ENCODE peak calls at places on chromosome 18, in six cellular contexts. One of them, this sample, is unnamed.

GRCh38 chr18:79509536-79509930 is 113.8 kb downstream of the NFATC1 start:
- DNase-seq in body of pancreas: peak
- DNase-seq in NCI-H524: no peak
- DNase-seq in small intestine: no peak
- DNase-seq in AG20443: no peak
- DNase-seq in endothelial cell: no peak
- DNase-seq in this sample: no peak

GRCh38 chr18:27793013-27793412 is 383.9 kb downstream of the CDH2 start:
- DNase-seq in body of pancreas: no peak
- DNase-seq in NCI-H524: no peak
- DNase-seq in small intestine: no peak
- DNase-seq in AG20443: no peak
- DNase-seq in endothelial cell: no peak
- DNase-seq in this sample: no peak

GRCh38 chr18:2237706-2238105 is 333.6 kb downstream of the METTL4 start:
- DNase-seq in body of pancreas: no peak
- DNase-seq in NCI-H524: no peak
- DNase-seq in small intestine: no peak
- DNase-seq in AG20443: no peak
- DNase-seq in endothelial cell: no peak
- DNase-seq in this sample: no peak

GRCh38 chr18:23301971-23302370 is 151.1 kb upstream of the RIOK3 start:
- DNase-seq in body of pancreas: no peak
- DNase-seq in NCI-H524: peak
- DNase-seq in small intestine: peak
- DNase-seq in AG20443: no peak
- DNase-seq in endothelial cell: no peak
- DNase-seq in this sample: no peak

GRCh38 chr18:39313992-39314391 is 1748.4 kb upstream of the CELF4 start:
- DNase-seq in body of pancreas: peak
- DNase-seq in NCI-H524: no peak
- DNase-seq in small intestine: peak
- DNase-seq in AG20443: no peak
- DNase-seq in endothelial cell: no peak
- DNase-seq in this sample: no peak

GRCh38 chr18:49886891-49887764 is 73.8 kb upstream of the ACAA2 start:
- DNase-seq in body of pancreas: no peak
- DNase-seq in NCI-H524: no peak
- DNase-seq in small intestine: no peak
- DNase-seq in AG20443: no peak
- DNase-seq in endothelial cell: peak
- DNase-seq in this sample: no peak

GRCh38 chr18:39414009-39414700 is 1848.6 kb upstream of the CELF4 start:
- DNase-seq in body of pancreas: no peak
- DNase-seq in NCI-H524: no peak
- DNase-seq in small intestine: peak
- DNase-seq in AG20443: peak
- DNase-seq in endothelial cell: no peak
- DNase-seq in this sample: peak

GRCh38 chr18:54205951-54206350 is 18.5 kb downstream of the MBD2 start:
- DNase-seq in body of pancreas: no peak
- DNase-seq in NCI-H524: no peak
- DNase-seq in small intestine: no peak
- DNase-seq in AG20443: no peak
- DNase-seq in endothelial cell: no peak
- DNase-seq in this sample: no peak

GRCh38 chr18:45107425-45107824 is 426.7 kb downstream of the SETBP1 start:
- DNase-seq in body of pancreas: no peak
- DNase-seq in NCI-H524: no peak
- DNase-seq in small intestine: no peak
- DNase-seq in AG20443: peak
- DNase-seq in endothelial cell: no peak
- DNase-seq in this sample: no peak

GRCh38 chr18:54973046-54973445 is 13.8 kb upstream of the CCDC68 start:
- DNase-seq in body of pancreas: no peak
- DNase-seq in NCI-H524: no peak
- DNase-seq in small intestine: no peak
- DNase-seq in AG20443: no peak
- DNase-seq in endothelial cell: no peak
- DNase-seq in this sample: no peak

GRCh38 chr18:45569566-45569965 is 45.7 kb upstream of the SLC14A2 start:
- DNase-seq in body of pancreas: no peak
- DNase-seq in NCI-H524: no peak
- DNase-seq in small intestine: peak
- DNase-seq in AG20443: no peak
- DNase-seq in endothelial cell: no peak
- DNase-seq in this sample: no peak

GRCh38 chr18:42184685-42185477 is 229.8 kb downstream of the PIK3C3 start:
- DNase-seq in body of pancreas: no peak
- DNase-seq in NCI-H524: peak
- DNase-seq in small intestine: no peak
- DNase-seq in AG20443: no peak
- DNase-seq in endothelial cell: no peak
- DNase-seq in this sample: no peak

GRCh38 chr18:73638709-73639108 is 508.9 kb downstream of the FBXO15 start:
- DNase-seq in body of pancreas: no peak
- DNase-seq in NCI-H524: no peak
- DNase-seq in small intestine: no peak
- DNase-seq in AG20443: no peak
- DNase-seq in endothelial cell: no peak
- DNase-seq in this sample: no peak

GRCh38 chr18:56637897-56638231 is 528 bp downstream of the TXNL1 start:
- DNase-seq in body of pancreas: peak
- DNase-seq in NCI-H524: no peak
- DNase-seq in small intestine: no peak
- DNase-seq in AG20443: no peak
- DNase-seq in endothelial cell: peak
- DNase-seq in this sample: no peak

GRCh38 chr18:70288851-70289328 is at the start of gene SOCS6:
- DNase-seq in body of pancreas: peak
- DNase-seq in NCI-H524: peak
- DNase-seq in small intestine: peak
- DNase-seq in AG20443: peak
- DNase-seq in endothelial cell: peak
- DNase-seq in this sample: no peak

GRCh38 chr18:74264303-74265020 is 27.3 kb downstream of the CYB5A start:
- DNase-seq in body of pancreas: no peak
- DNase-seq in NCI-H524: no peak
- DNase-seq in small intestine: no peak
- DNase-seq in AG20443: no peak
- DNase-seq in endothelial cell: no peak
- DNase-seq in this sample: no peak

GRCh38 chr18:9771977-9772660 is 64.0 kb downstream of the RAB31 start:
- DNase-seq in body of pancreas: no peak
- DNase-seq in NCI-H524: no peak
- DNase-seq in small intestine: no peak
- DNase-seq in AG20443: no peak
- DNase-seq in endothelial cell: no peak
- DNase-seq in this sample: no peak

GRCh38 chr18:59352250-59352855 is 6.7 kb downstream of the LMAN1 start:
- DNase-seq in body of pancreas: no peak
- DNase-seq in NCI-H524: no peak
- DNase-seq in small intestine: no peak
- DNase-seq in AG20443: no peak
- DNase-seq in endothelial cell: no peak
- DNase-seq in this sample: no peak

GRCh38 chr18:8937112-8937641 is 165.3 kb upstream of the NDUFV2 start:
- DNase-seq in body of pancreas: no peak
- DNase-seq in NCI-H524: no peak
- DNase-seq in small intestine: no peak
- DNase-seq in AG20443: no peak
- DNase-seq in endothelial cell: no peak
- DNase-seq in this sample: no peak

GRCh38 chr18:2304378-2305175 is 266.7 kb downstream of the METTL4 start:
- DNase-seq in body of pancreas: no peak
- DNase-seq in NCI-H524: no peak
- DNase-seq in small intestine: no peak
- DNase-seq in AG20443: no peak
- DNase-seq in endothelial cell: no peak
- DNase-seq in this sample: no peak

GRCh38 chr18:22282311-22283235 is 113.2 kb downstream of the GATA6 start:
- DNase-seq in body of pancreas: no peak
- DNase-seq in NCI-H524: no peak
- DNase-seq in small intestine: peak
- DNase-seq in AG20443: peak
- DNase-seq in endothelial cell: no peak
- DNase-seq in this sample: peak

GRCh38 chr18:71727909-71728308 is 816.2 kb downstream of the CBLN2 start:
- DNase-seq in body of pancreas: no peak
- DNase-seq in NCI-H524: no peak
- DNase-seq in small intestine: no peak
- DNase-seq in AG20443: no peak
- DNase-seq in endothelial cell: no peak
- DNase-seq in this sample: no peak

GRCh38 chr18:55585586-55586521 is 2.1 kb downstream of the TCF4 start:
- DNase-seq in body of pancreas: no peak
- DNase-seq in NCI-H524: no peak
- DNase-seq in small intestine: no peak
- DNase-seq in AG20443: no peak
- DNase-seq in endothelial cell: no peak
- DNase-seq in this sample: no peak

GRCh38 chr18:57898506-57899124 is 95.5 kb upstream of the ATP8B1 start:
- DNase-seq in body of pancreas: no peak
- DNase-seq in NCI-H524: peak
- DNase-seq in small intestine: no peak
- DNase-seq in AG20443: peak
- DNase-seq in endothelial cell: no peak
- DNase-seq in this sample: no peak

GRCh38 chr18:33459612-33460011 is 19.1 kb upstream of the CCDC178 start:
- DNase-seq in body of pancreas: no peak
- DNase-seq in NCI-H524: no peak
- DNase-seq in small intestine: no peak
- DNase-seq in AG20443: no peak
- DNase-seq in endothelial cell: no peak
- DNase-seq in this sample: no peak

GRCh38 chr18:12313530-12314245 is 5.6 kb downstream of the TUBB6 start:
- DNase-seq in body of pancreas: no peak
- DNase-seq in NCI-H524: no peak
- DNase-seq in small intestine: no peak
- DNase-seq in AG20443: no peak
- DNase-seq in endothelial cell: no peak
- DNase-seq in this sample: no peak

GRCh38 chr18:39238951-39239350 is 1673.4 kb upstream of the CELF4 start:
- DNase-seq in body of pancreas: no peak
- DNase-seq in NCI-H524: no peak
- DNase-seq in small intestine: no peak
- DNase-seq in AG20443: no peak
- DNase-seq in endothelial cell: no peak
- DNase-seq in this sample: no peak

GRCh38 chr18:40371673-40372072 is 1583.4 kb upstream of the PIK3C3 start:
- DNase-seq in body of pancreas: no peak
- DNase-seq in NCI-H524: no peak
- DNase-seq in small intestine: no peak
- DNase-seq in AG20443: peak
- DNase-seq in endothelial cell: no peak
- DNase-seq in this sample: no peak

This sample was measured in epithelial cell of proximal tubule.